ENCODE peak calls at places on chromosomes 16 and 17, in six cellular contexts. P is kidney epithelial cell; M is central memory CD4-positive, alpha-beta T cell; A is activated CD4-positive, alpha-beta memory T cell treated with anti-CD3 and anti-CD28 coated beads, Interleukin-2, amount 10 ng/mL, durations not matched to agents 7 days and 5 days; O is nucleus accumbens; E is choroid plexus epithelial cell. W is an unnamed sample.

GRCh38 chr16:75532142-75532765 is 3.7 kb downstream of the CHST5 start:
- DNase-seq in P (no peak), M (no peak), A (no peak), O (no peak), E (no peak), W (no peak)

GRCh38 chr16:4660454-4661007 is 32.8 kb upstream of the NUDT16L1 start:
- DNase-seq in P (peak; percentile 76), M (peak; percentile 55), A (peak; percentile 73), O (peak; percentile 85), E (peak; percentile 45), W (peak; percentile 77)

GRCh38 chr16:21081329-21081728 is 69.3 kb downstream of the DNAH3 start:
- DNase-seq in P (no peak), M (no peak), A (no peak), O (no peak), E (no peak), W (no peak)

GRCh38 chr16:21708533-21709115 is 44.9 kb downstream of the OTOA start:
- DNase-seq in P (peak; percentile 12), M (peak; percentile 70), A (peak; percentile 86), O (peak; percentile 55), E (peak; percentile 79), W (peak; percentile 81)

GRCh38 chr17:34895388-34895787 is 65.9 kb downstream of the CCT6B start:
- DNase-seq in P (no peak), M (no peak), A (no peak), O (no peak), E (no peak), W (no peak)

GRCh38 chr16:5069048-5069447 is 2.6 kb upstream of the ALG1 start:
- DNase-seq in P (no peak), M (no peak), A (no peak), O (no peak), E (no peak), W (no peak)

GRCh38 chr17:40311575-40311974 is 2.6 kb downstream of the RARA start:
- DNase-seq in P (no peak), M (no peak), A (peak; percentile 15), O (no peak), E (peak; percentile 57), W (no peak)

GRCh38 chr17:75891605-75892555 is 4.9 kb downstream of the TRIM65 start:
- DNase-seq in P (no peak), M (no peak), A (no peak), O (no peak), E (no peak), W (no peak)